ENCODE peak calls at places on chromosomes 5 and 9, in four cellular contexts. H is left ventricle myocardium inferior, N is mammary epithelial cell, L is thyroid gland. U is an unnamed sample.

GRCh38 chr5:96780626-96781025 is 27.1 kb downstream of the ERAP1 start:
- DNase-seq in L (no peak), H (no peak), N (peak; percentile 26), U (no peak)

GRCh38 chr9:105117111-105117682 is 127.3 kb upstream of the SLC44A1 start:
- DNase-seq in H (no peak), L (no peak), N (no peak), U (no peak)

GRCh38 chr5:129271309-129271708 is 176.8 kb downstream of the ISOC1 start:
- DNase-seq in L (no peak), N (peak; percentile 5), H (no peak), U (no peak)

GRCh38 chr5:118687085-118687484 is 301.3 kb downstream of the DTWD2 start:
- DNase-seq in H (no peak), N (no peak), L (no peak), U (no peak)

GRCh38 chr9:37913480-37914153 is 9.7 kb upstream of the SLC25A51 start:
- DNase-seq in H (peak; percentile 67), L (peak; percentile 70), N (peak; percentile 65), U (peak; percentile 68)

GRCh38 chr9:98583417-98583816 is 125.3 kb downstream of the GABBR2 start:
- DNase-seq in L (no peak), N (no peak), H (no peak), U (no peak)

GRCh38 chr9:33742519-33742918 is 52.8 kb upstream of the PRSS3 start:
- DNase-seq in H (no peak), L (no peak), N (no peak), U (no peak)

GRCh38 chr5:16618138-16618897 is 1.5 kb upstream of the RETREG1 start:
- DNase-seq in H (no peak), L (no peak), N (no peak), U (no peak)

GRCh38 chr5:141590127-141590526 is 28.7 kb downstream of the DIAPH1 start:
- DNase-seq in L (no peak), N (no peak), H (no peak), U (no peak)

GRCh38 chr5:1012316-1012841 is 3.8 kb downstream of the NKD2 start:
- DNase-seq in H (peak; percentile 12), N (no peak), L (no peak), U (no peak)

GRCh38 chr5:141757402-141757801 is 75.4 kb upstream of the ARAP3 start:
- DNase-seq in H (no peak), L (peak; percentile 11), N (peak; percentile 62), U (no peak)

GRCh38 chr5:175752826-175753535 is 95.1 kb downstream of the HRH2 start:
- DNase-seq in N (no peak), L (no peak), H (no peak), U (no peak)

GRCh38 chr5:125913200-125913599 is 510.0 kb upstream of the GRAMD2B start:
- DNase-seq in L (no peak), N (peak; percentile 66), H (no peak), U (no peak)

GRCh38 chr9:23622396-23622795 is 203.6 kb downstream of the ELAVL2 start:
- DNase-seq in L (no peak), N (no peak), H (no peak), U (no peak)

GRCh38 chr5:1909346-1909985 is 26.7 kb upstream of the IRX4 start:
- DNase-seq in N (no peak), L (no peak), H (no peak), U (no peak)

GRCh38 chr5:97735209-97735608 is 552.2 kb upstream of the RIOK2 start:
- DNase-seq in L (no peak), H (no peak), N (peak; percentile 95), U (no peak)

GRCh38 chr9:21385131-21385665 is at the start of gene IFNA2:
- DNase-seq in H (no peak), N (no peak), L (no peak), U (no peak)

GRCh38 chr5:134594336-134594735 is 38.3 kb downstream of the SAR1B start:
- DNase-seq in H (no peak), L (no peak), N (no peak), U (no peak)

GRCh38 chr5:155049569-155050383 is 36.2 kb downstream of the KIF4B start:
- DNase-seq in N (peak; percentile 9), L (no peak), H (no peak), U (no peak)

GRCh38 chr5:103111458-103111857 is 8.5 kb downstream of the GIN1 start:
- DNase-seq in L (no peak), N (no peak), H (no peak), U (no peak)

GRCh38 chr9:83047839-83048775 is 14.8 kb downstream of the RASEF start:
- DNase-seq in N (peak; percentile 78), L (peak; percentile 94), H (peak; percentile 19), U (peak; percentile 16)

GRCh38 chr9:4994166-4994890 is 9.3 kb downstream of the JAK2 start:
- DNase-seq in H (no peak), N (no peak), L (no peak), U (no peak)

GRCh38 chr5:79074641-79075040 is 5.1 kb downstream of the BHMT2 start:
- DNase-seq in N (peak; percentile 61), L (no peak), H (no peak), U (no peak)

GRCh38 chr5:74492230-74492629 is 148.3 kb downstream of the ENC1 start:
- DNase-seq in L (no peak), H (no peak), N (no peak), U (no peak)

GRCh38 chr5:57720656-57721055 is 238.0 kb upstream of the ACTBL2 start:
- DNase-seq in N (no peak), L (no peak), H (no peak), U (no peak)

GRCh38 chr5:43215073-43215631 is 23.1 kb downstream of the NIM1K start:
- DNase-seq in N (peak; percentile 37), L (peak; percentile 40), H (no peak), U (no peak)

DNA sequence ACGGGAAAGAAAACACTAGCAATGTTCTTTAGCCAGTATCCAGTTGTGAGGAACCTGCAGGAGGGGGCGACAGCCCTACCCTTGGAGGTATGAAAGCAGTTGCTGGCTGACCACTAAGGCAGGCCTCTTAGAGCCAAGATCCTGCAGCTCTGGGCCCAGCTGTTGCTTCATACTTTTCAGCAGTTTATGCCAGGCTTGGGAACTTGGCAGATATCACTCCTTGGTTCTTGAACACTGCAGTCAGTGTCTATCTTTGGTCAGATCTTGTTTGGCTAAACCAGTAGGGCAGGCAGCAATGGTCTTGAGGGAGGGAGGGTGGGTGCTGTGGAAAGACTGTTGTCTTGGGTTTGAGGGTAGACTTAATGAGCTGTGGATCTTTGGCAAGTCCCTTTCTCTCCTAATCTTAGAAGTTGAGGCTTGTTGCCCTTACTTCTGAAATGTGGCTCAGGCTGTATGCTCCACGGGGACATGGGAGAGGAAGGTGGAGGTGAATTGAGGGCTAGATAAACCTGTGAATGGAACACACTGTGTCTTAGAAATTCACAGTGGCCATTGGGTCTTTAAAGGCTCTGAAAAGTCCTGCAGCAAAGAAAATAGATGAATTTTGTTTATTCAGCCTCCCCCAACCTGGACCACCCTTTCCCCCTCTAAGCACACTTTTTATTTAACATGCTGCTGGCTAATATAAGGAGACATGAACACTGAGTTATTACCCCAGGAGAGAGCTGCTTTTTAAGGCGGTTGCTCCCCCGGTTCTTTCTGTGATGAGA is 37.5 kb downstream of the ZNF618 start:
- DNase-seq in L (peak; percentile 39), H (no peak), N (no peak), U (no peak)
- TF ChIP-seq CTCF in L (no peak), H (no peak), N (no peak), U (no peak)

DNA sequence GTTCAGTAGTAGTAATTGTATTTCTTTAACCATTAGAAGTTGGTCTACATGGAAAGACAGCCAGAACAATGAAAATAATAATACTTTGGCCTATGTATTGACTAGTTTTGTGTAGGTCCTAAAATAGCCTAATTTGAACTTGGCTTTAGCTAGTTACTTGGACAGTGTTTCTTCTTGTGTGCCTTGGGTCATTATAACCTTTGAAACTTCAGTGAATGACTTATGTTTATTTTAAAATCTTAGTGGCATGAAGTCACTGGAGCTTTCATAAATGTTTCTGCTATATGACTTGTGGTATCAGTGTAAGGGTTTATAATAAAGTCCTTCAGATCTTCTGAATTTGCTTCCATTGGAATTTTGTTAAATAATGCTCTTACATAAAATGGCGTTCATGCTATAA is 2.6 kb upstream of the FAM120AOS start:
- DNase-seq in H (no peak), L (no peak), N (no peak), U (no peak)
- H3K4me1 ChIP-seq in H (peaks cover 92% of the 10 kb centered on the region), L (peaks cover 44% of the 10 kb centered on the region), N (peaks cover 27% of the 10 kb centered on the region), U (peaks cover 18% of the 10 kb centered on the region)

DNA sequence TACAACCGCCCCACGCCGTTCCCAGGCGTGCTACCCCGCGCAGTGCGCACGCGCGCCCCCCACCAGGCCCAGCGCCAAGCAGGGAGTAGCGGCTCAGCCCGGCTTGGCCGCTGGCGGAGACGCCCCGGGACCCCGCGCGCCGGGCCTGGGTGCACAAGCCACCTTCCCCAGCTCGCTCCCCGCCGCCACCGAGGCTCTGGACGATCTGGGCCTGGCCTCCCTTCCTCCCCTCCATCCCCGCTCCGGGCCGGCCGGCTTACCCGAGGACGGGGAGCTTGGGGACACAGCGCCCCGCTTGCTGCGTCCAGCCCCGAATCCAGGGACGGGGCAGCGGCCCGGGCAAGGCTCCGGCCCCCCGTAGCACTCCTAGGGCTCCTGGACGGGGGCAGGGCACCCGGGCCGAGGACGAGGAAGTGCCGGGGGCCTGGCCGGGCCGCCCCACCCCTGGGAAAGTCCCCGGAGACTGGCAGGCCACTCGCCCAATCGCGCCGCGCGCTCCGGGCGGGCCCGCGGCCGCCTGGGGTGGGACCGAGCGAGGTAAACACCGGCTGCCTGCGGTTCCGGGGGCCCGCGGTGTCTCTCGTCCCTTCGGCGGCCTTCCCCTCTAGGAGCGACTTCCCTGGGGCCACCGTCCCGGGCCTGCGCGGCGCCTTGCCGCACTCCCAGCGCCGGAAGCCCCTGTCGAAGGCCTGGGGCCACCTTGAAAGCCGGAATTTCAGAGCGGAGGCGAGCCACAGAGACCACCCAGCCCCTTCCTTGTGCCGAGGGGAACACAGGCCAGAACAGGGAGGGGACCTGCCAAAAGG is at the start of gene TNIP1:
- DNase-seq in H (peak; percentile 97), L (peak; percentile 92), N (peak; percentile 96), U (peak; percentile 96)
- TF ChIP-seq CTCF in H (no peak), L (no peak), N (no peak), U (no peak)

DNA sequence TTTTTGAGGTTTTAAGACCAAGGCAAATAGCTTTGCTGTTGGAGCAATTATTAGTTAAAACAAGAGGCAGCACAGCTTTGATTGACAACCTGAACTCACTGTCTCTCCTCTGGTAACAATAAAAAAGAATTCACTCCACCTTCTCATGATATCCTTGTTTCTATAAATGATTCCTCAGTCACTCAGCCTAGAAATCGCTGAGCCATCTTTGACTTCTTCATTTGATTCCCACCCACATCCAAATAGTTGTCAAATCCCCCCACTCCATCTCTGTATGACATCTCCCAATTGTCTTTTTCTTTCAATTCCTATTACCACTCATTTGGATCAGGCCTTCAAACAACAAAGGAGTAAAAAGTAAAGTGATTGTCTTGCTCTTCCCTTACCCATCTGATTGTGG is 266.4 kb downstream of the MCTP1 start:
- DNase-seq in L (no peak), H (no peak), N (no peak), U (no peak)
- H3K4me1 ChIP-seq in L (no peaks in the 10 kb centered on the region), H (no peaks in the 10 kb centered on the region), N (no peaks in the 10 kb centered on the region), U (no peaks in the 10 kb centered on the region)

GRCh38 chr5:170633235-170634041 is 129.6 kb downstream of the KCNIP1 start:
- DNase-seq in L (peak; percentile 66), H (peak; percentile 36), N (peak; percentile 27), U (peak; percentile 75)
- TF ChIP-seq CTCF in L (no peak), H (peak; percentile 35), N (no peak), U (no peak)

DNA sequence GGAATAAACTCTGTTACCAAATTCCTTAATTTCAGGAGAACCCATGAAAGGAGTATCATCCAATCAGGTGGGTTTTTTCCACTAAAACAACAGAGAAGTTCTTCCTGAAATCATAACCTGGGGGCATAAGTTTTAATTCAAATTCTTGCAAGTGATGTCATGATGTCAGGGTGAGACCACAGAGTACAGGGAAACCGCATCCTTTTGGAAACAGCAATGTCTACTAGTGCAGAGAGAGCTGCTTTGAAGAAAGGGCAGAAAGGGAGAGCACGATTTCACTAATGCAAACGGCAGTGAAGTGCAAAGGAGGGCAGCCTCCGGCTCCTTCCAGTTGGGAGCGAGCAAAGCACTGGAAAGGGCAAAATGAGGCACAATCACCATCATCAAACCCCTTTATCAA is 20.6 kb upstream of the CMBL start:
- DNase-seq in N (peak; percentile 72), L (no peak), H (no peak), U (no peak)
- H3K4me1 ChIP-seq in N (peaks cover 25% of the 10 kb centered on the region), L (peaks cover 45% of the 10 kb centered on the region), H (peaks cover 62% of the 10 kb centered on the region), U (peaks cover 4% of the 10 kb centered on the region)